ENCODE peak calls at places on chromosome 17, in four cellular contexts. Z, I, H and B are unnamed samples.

GRCh38 chr17:59751955-59752413 is 44.5 kb downstream of the VMP1 start:
- DNase-seq in Z (no peak), I (no peak), H (no peak), B (no peak)

GRCh38 chr17:57672205-57672632 is 72.9 kb downstream of the CCDC182 start:
- DNase-seq in Z (no peak), I (no peak), H (no peak), B (no peak)

GRCh38 chr17:72173475-72174116 is 52.8 kb downstream of the SOX9 start:
- DNase-seq in Z (no peak), I (no peak), H (peak; percentile 70), B (no peak)

GRCh38 chr17:72100445-72100844 is 20.4 kb upstream of the SOX9 start:
- DNase-seq in Z (no peak), I (no peak), H (no peak), B (no peak)

GRCh38 chr17:69150333-69150732 is 8.6 kb upstream of the ABCA6 start:
- DNase-seq in I (no peak), Z (no peak), H (no peak), B (no peak)

GRCh38 chr17:35849469-35850348 is 19.0 kb downstream of the HEATR9 start:
- DNase-seq in I (peak; percentile 50), H (peak; percentile 64), Z (peak; percentile 56), B (peak; percentile 81)

GRCh38 chr17:9240659-9241370 is 219.5 kb downstream of the NTN1 start:
- DNase-seq in Z (peak; percentile 30), I (peak; percentile 65), H (peak; percentile 35), B (peak; percentile 36)

GRCh38 chr17:35082073-35082657 is 18.7 kb upstream of the RFFL start:
- DNase-seq in I (no peak), H (peak; percentile 9), Z (no peak), B (no peak)

GRCh38 chr17:7927596-7927995 is 2.1 kb downstream of the KCNAB3 start:
- DNase-seq in I (no peak), Z (no peak), H (no peak), B (no peak)

GRCh38 chr17:44309472-44309871 is 1.1 kb downstream of the RUNDC3A start:
- DNase-seq in I (no peak), Z (no peak), H (no peak), B (no peak)

GRCh38 chr17:283911-284675 is 68.5 kb downstream of the RPH3AL start:
- DNase-seq in Z (no peak), I (no peak), H (no peak), B (no peak)

GRCh38 chr17:28570716-28571254 is 539 bp downstream of the PIGS start:
- DNase-seq in I (peak; percentile 55), Z (peak; percentile 61), H (peak; percentile 47), B (peak; percentile 64)

GRCh38 chr17:151886-152859 is 14.8 kb downstream of the SCGB1C2 start:
- DNase-seq in H (no peak), I (no peak), Z (no peak), B (no peak)

GRCh38 chr17:10745231-10745630 is 15.4 kb upstream of the TMEM220 start:
- DNase-seq in Z (no peak), I (no peak), H (no peak), B (no peak)
- TF ChIP-seq HMGXB4 in Z (no peak), I (no peak), H (no peak), B (no peak)

GRCh38 chr17:2749784-2750181 is 331 bp upstream of the CCDC92B start:
- DNase-seq in I (peak; percentile 90), Z (peak; percentile 84), H (peak; percentile 43), B (peak; percentile 83)
- TF ChIP-seq HMGXB4 in I (no peak), Z (no peak), H (peak; percentile 63), B (no peak)

DNA sequence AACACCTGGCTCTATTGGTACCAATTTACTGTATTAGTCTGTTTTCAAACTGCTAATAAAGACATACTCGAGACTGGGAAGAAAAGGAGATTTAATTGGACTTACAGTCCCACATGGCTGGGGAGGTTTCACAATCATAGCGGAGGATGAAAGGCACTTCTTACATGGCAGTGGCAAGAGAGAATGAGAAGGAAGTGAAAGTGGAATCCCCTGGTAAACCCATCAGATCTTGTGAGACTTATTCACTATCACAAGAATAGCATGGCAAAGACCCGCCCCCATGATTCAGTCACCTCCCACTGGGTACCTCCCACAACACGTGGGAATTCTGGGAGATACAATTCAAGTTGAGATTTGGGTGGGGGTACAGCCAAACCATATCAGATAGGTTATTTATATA is 22.6 kb upstream of the GOSR1 start:
- DNase-seq in I (no peak), H (no peak), Z (no peak), B (peak; percentile 24)
- TF ChIP-seq HMGXB4 in I (no peak), H (no peak), Z (no peak), B (no peak)

GRCh38 chr17:61011269-61011668 is 333.6 kb downstream of the BCAS3 start:
- DNase-seq in H (no peak), Z (no peak), I (no peak), B (no peak)

GRCh38 chr17:61007980-61008379 is 330.3 kb downstream of the BCAS3 start:
- DNase-seq in H (no peak), Z (no peak), I (no peak), B (no peak)

GRCh38 chr17:61005358-61005757 is 327.7 kb downstream of the BCAS3 start:
- DNase-seq in Z (no peak), I (no peak), H (no peak), B (no peak)

GRCh38 chr17:61009619-61010018 is 332.0 kb downstream of the BCAS3 start:
- DNase-seq in Z (no peak), I (no peak), H (no peak), B (no peak)
- TF ChIP-seq HMGXB4 in Z (no peak), I (no peak), H (no peak), B (no peak)